ENCODE peak calls at places on chromosomes 13 and 19, in ten cellular contexts. J, L, I, V, F, P, S, A, X and Q are unnamed samples.

GRCh38 chr19:42606660-42607351 is 12.1 kb upstream of the CEACAM8 start:
- DNase-seq in X (peak; percentile 54), L (no peak), P (no peak), F (peak; percentile 66), I (peak; percentile 49), V (peak; percentile 81), A (peak; percentile 81), S (peak; percentile 42), J (peak; percentile 85), Q (no peak)

GRCh38 chr13:80199067-80199466 is 141.9 kb downstream of the SPRY2 start:
- DNase-seq in S (no peak), X (no peak), A (no peak), L (no peak), I (no peak), P (no peak), J (no peak), F (no peak), V (no peak), Q (no peak)

GRCh38 chr13:109625156-109625555 is 161.2 kb downstream of the IRS2 start:
- DNase-seq in S (no peak), A (no peak), L (no peak), X (no peak), J (no peak), V (no peak), F (no peak), I (no peak), P (no peak), Q (no peak)

GRCh38 chr19:5593963-5594255 is 26.2 kb upstream of the TINCR start:
- DNase-seq in S (no peak), L (no peak), V (no peak), P (peak; percentile 36), A (no peak), X (no peak), J (no peak), F (no peak), I (no peak), Q (peak; percentile 78)

GRCh38 chr19:4183967-4184717 is 1.7 kb downstream of the ANKRD24 start:
- DNase-seq in I (no peak), L (no peak), V (no peak), A (peak; percentile 7), F (no peak), S (no peak), P (peak; percentile 75), X (no peak), J (no peak), Q (no peak)

GRCh38 chr19:38666662-38667448 is 19.4 kb downstream of the ACTN4 start:
- DNase-seq in A (no peak), F (peak; percentile 60), X (peak; percentile 47), I (peak; percentile 25), L (peak; percentile 63), S (no peak), J (peak; percentile 70), P (peak; percentile 61), V (peak; percentile 58), Q (no peak)

GRCh38 chr19:34120846-34121639 is 51.3 kb upstream of the LSM14A start:
- DNase-seq in P (no peak), V (peak; percentile 32), I (no peak), S (peak; percentile 21), A (no peak), F (peak; percentile 59), J (peak; percentile 72), L (peak; percentile 61), X (peak; percentile 37), Q (no peak)

GRCh38 chr13:107956889-107957288 is 258.4 kb downstream of the LIG4 start:
- DNase-seq in P (no peak), S (no peak), X (no peak), V (no peak), L (no peak), A (no peak), F (no peak), I (no peak), J (no peak), Q (no peak)

GRCh38 chr19:3479177-3479818 is 1.0 kb downstream of the SMIM24 start:
- DNase-seq in P (no peak), L (no peak), F (peak; percentile 84), J (peak; percentile 79), I (no peak), X (no peak), V (no peak), S (no peak), A (no peak), Q (no peak)

GRCh38 chr19:1206733-1207301 is 1.2 kb downstream of the STK11 start:
- DNase-seq in P (no peak), X (no peak), L (no peak), S (no peak), V (no peak), A (no peak), I (no peak), F (no peak), J (no peak), Q (peak; percentile 89)

GRCh38 chr13:32878172-32878571 is 138.1 kb upstream of the KL start:
- DNase-seq in I (no peak), F (no peak), V (no peak), L (no peak), J (no peak), S (no peak), P (no peak), A (no peak), X (no peak), Q (no peak)

GRCh38 chr13:100550433-100550832 is 38.2 kb downstream of the GGACT start:
- DNase-seq in V (no peak), A (no peak), J (no peak), X (peak; percentile 51), F (no peak), S (no peak), I (no peak), P (peak; percentile 64), L (peak; percentile 53), Q (no peak)

GRCh38 chr13:51803018-51803417 is 945 bp downstream of the DHRS12 start:
- DNase-seq in L (no peak), F (no peak), A (peak; percentile 25), I (no peak), V (no peak), J (no peak), S (no peak), P (no peak), X (no peak), Q (no peak)

GRCh38 chr13:45325806-45326205 is 15.2 kb downstream of the TPT1 start:
- DNase-seq in F (no peak), S (no peak), X (peak; percentile 79), L (peak; percentile 87), I (no peak), V (no peak), J (no peak), A (no peak), P (peak; percentile 80), Q (peak; percentile 82)

GRCh38 chr13:66102864-66103263 is 1127.3 kb downstream of the PCDH9 start:
- DNase-seq in P (no peak), V (no peak), L (no peak), I (no peak), X (no peak), S (no peak), A (no peak), J (no peak), F (no peak), Q (no peak)

GRCh38 chr19:43784981-43785808 is 4.4 kb upstream of the KCNN4 start:
- DNase-seq in J (peak; percentile 77), F (peak; percentile 70), I (peak; percentile 64), L (peak; percentile 57), A (no peak), X (peak; percentile 53), S (no peak), P (no peak), V (no peak), Q (peak; percentile 87)

GRCh38 chr13:36850790-36851438 is 31.9 kb downstream of the RFXAP start:
- DNase-seq in X (no peak), F (no peak), P (no peak), V (no peak), J (no peak), L (no peak), S (no peak), A (no peak), I (no peak), Q (no peak)

GRCh38 chr13:44373601-44374347 is at the start of gene SERP2:
- DNase-seq in P (peak; percentile 62), I (no peak), S (peak; percentile 3), F (peak; percentile 44), J (peak; percentile 38), X (peak; percentile 56), L (no peak), A (peak; percentile 69), V (no peak), Q (no peak)

GRCh38 chr19:38705197-38706019 is 38.9 kb downstream of the CAPN12 start:
- DNase-seq in I (no peak), S (no peak), V (no peak), P (no peak), F (no peak), J (no peak), X (peak; percentile 81), L (no peak), A (no peak), Q (no peak)

GRCh38 chr19:48997972-48998371 is 4.3 kb downstream of the RUVBL2 start:
- DNase-seq in V (no peak), J (peak; percentile 57), F (peak; percentile 27), A (no peak), I (no peak), X (no peak), L (peak; percentile 66), P (no peak), S (peak; percentile 41), Q (no peak)

GRCh38 chr13:113403255-113404104 is 39.5 kb upstream of the GRTP1 start:
- DNase-seq in X (peak; percentile 48), V (no peak), F (no peak), L (no peak), I (no peak), P (peak; percentile 82), J (no peak), A (no peak), S (no peak), Q (peak; percentile 77)

GRCh38 chr13:99123101-99124045 is 77.3 kb upstream of the UBAC2 start:
- DNase-seq in A (no peak), J (no peak), F (no peak), X (no peak), S (no peak), V (no peak), P (no peak), I (no peak), L (peak; percentile 38), Q (no peak)

GRCh38 chr13:111597041-111598017 is 276.9 kb downstream of the TEX29 start:
- DNase-seq in P (no peak), S (no peak), A (no peak), X (no peak), I (no peak), V (no peak), L (no peak), F (no peak), J (no peak), Q (peak; percentile 70)

GRCh38 chr19:12015753-12016116 is 19.7 kb downstream of the ZNF433 start:
- DNase-seq in L (no peak), V (no peak), X (no peak), J (no peak), F (no peak), S (no peak), I (no peak), A (no peak), P (no peak), Q (no peak)

GRCh38 chr19:18160792-18161690 is 8.1 kb downstream of the PIK3R2 start:
- DNase-seq in J (peak; percentile 98), V (peak; percentile 96), L (no peak), A (peak; percentile 78), S (peak; percentile 81), P (peak; percentile 88), F (peak; percentile 93), X (peak; percentile 89), I (peak; percentile 82), Q (peak; percentile 92)

GRCh38 chr19:16608290-16608704 is 19.7 kb downstream of the MED26 start:
- DNase-seq in L (peak; percentile 75), P (peak; percentile 10), V (no peak), I (no peak), A (no peak), J (no peak), S (no peak), F (no peak), X (no peak), Q (no peak)

GRCh38 chr13:50124536-50125305 is 109.5 kb downstream of the KCNRG start:
- DNase-seq in S (peak; percentile 88), P (peak; percentile 99), J (peak; percentile 67), F (no peak), A (peak; percentile 95), X (peak; percentile 97), I (no peak), V (no peak), L (no peak), Q (peak; percentile 99)

GRCh38 chr19:30178721-30179402 is 193.3 kb upstream of the ZNF536 start:
- DNase-seq in F (no peak), J (no peak), V (no peak), A (no peak), P (no peak), I (no peak), X (no peak), S (no peak), L (no peak), Q (no peak)